ENCODE peak calls at places on chromosomes 12 and 14, in ten cellular contexts. K is tibial nerve, T is ovary, X is stomach, A is A549, J is HepG2, G is breast epithelium, U is heart left ventricle, S is adrenal gland, Z is suprapubic skin. V is an unnamed sample.

GRCh38 chr12:27999970-28000369 is 27.4 kb upstream of the PTHLH start:
- DNase-seq in T (no peak), U (no peak), X (no peak), Z (no peak), A (no peak), K (no peak), S (no peak), G (no peak), J (no peak), V (no peak)

GRCh38 chr14:99681101-99681831 is 2.8 kb upstream of the CYP46A1 start:
- DNase-seq in X (no peak), G (no peak), J (no peak), Z (peak), A (no peak), T (no peak), U (no peak), K (no peak), S (peak), V (no peak)

GRCh38 chr12:28171356-28172060 is 18.7 kb upstream of the CCDC91 start:
- DNase-seq in A (no peak), J (no peak), K (no peak), T (no peak), G (no peak), U (no peak), X (no peak), S (no peak), Z (no peak), V (no peak)

GRCh38 chr14:54881235-54881760 is 21.3 kb downstream of the GCH1 start:
- DNase-seq in G (no peak), U (no peak), Z (no peak), J (no peak), X (no peak), A (no peak), S (peak), K (peak), T (no peak), V (no peak)

GRCh38 chr12:80241576-80242273 is 142.4 kb downstream of the OTOGL start:
- DNase-seq in Z (no peak), G (no peak), S (no peak), A (no peak), J (no peak), K (no peak), T (no peak), U (no peak), X (no peak), V (no peak)

GRCh38 chr12:62006076-62006732 is 254.0 kb upstream of the USP15 start:
- DNase-seq in K (peak), A (peak), S (no peak), J (peak), T (no peak), G (no peak), U (no peak), X (no peak), Z (no peak), V (no peak)

GRCh38 chr12:124792177-124792576 is 71.5 kb downstream of the SCARB1 start:
- DNase-seq in A (no peak), J (no peak), K (no peak), Z (no peak), G (no peak), X (no peak), S (no peak), U (no peak), T (no peak), V (no peak)

GRCh38 chr12:34604631-34605509 is 582.6 kb downstream of the ALG10 start:
- DNase-seq in Z (peak), U (peak), K (no peak), G (no peak), J (no peak), A (no peak), T (no peak), S (peak), X (no peak), V (no peak)

GRCh38 chr12:113422929-113423669 is 919 bp downstream of the SDSL start:
- DNase-seq in U (no peak), Z (no peak), J (no peak), K (no peak), G (no peak), A (no peak), X (no peak), T (no peak), S (no peak), V (no peak)

GRCh38 chr12:89833337-89834252 is 125.0 kb upstream of the ATP2B1 start:
- DNase-seq in S (no peak), X (no peak), K (no peak), G (no peak), A (no peak), T (no peak), J (no peak), Z (no peak), U (no peak), V (no peak)

GRCh38 chr12:46556820-46557524 is 184.4 kb upstream of the SLC38A2 start:
- DNase-seq in X (no peak), J (no peak), Z (no peak), K (no peak), T (no peak), A (peak), G (no peak), S (no peak), U (no peak), V (no peak)

GRCh38 chr12:109202770-109203169 is 86.4 kb downstream of the ACACB start:
- DNase-seq in K (no peak), G (no peak), S (no peak), T (no peak), X (no peak), Z (no peak), A (no peak), U (no peak), J (no peak), V (no peak)

GRCh38 chr12:39795481-39795880 is 175.9 kb upstream of the ABCD2 start:
- DNase-seq in J (no peak), K (no peak), X (no peak), U (no peak), G (no peak), S (no peak), Z (no peak), A (no peak), T (no peak), V (no peak)

GRCh38 chr12:105960319-105961076 is 178.3 kb downstream of the NUAK1 start:
- DNase-seq in T (no peak), S (no peak), K (no peak), J (no peak), Z (no peak), G (no peak), U (no peak), X (no peak), A (peak), V (no peak)

GRCh38 chr12:19131020-19131431 is 1.5 kb downstream of the PLEKHA5 start:
- DNase-seq in J (peak), G (no peak), U (no peak), T (no peak), X (peak), A (peak), K (peak), S (peak), Z (no peak), V (no peak)

GRCh38 chr12:26821212-26821701 is 11.7 kb downstream of the ITPR2 start:
- DNase-seq in J (no peak), K (no peak), S (no peak), U (no peak), G (no peak), T (no peak), X (no peak), A (no peak), Z (no peak), V (no peak)

GRCh38 chr14:90783344-90783743 is 32.9 kb downstream of the TTC7B start:
- DNase-seq in U (no peak), T (no peak), G (no peak), J (no peak), K (no peak), X (no peak), S (no peak), Z (no peak), A (no peak), V (no peak)

GRCh38 chr12:6539276-6540134 is 5.2 kb downstream of the GAPDH start:
- DNase-seq in G (no peak), T (no peak), A (peak), J (no peak), X (no peak), Z (no peak), U (no peak), S (no peak), K (no peak), V (no peak)

GRCh38 chr12:52007158-52007921 is 594 bp downstream of the TAMALIN start:
- DNase-seq in K (peak), Z (no peak), T (peak), S (no peak), A (no peak), X (peak), U (peak), G (no peak), J (no peak), V (peak)

GRCh38 chr12:59843260-59843843 is 247.5 kb downstream of the SLC16A7 start:
- DNase-seq in K (no peak), G (no peak), X (no peak), U (no peak), T (no peak), A (no peak), S (no peak), J (no peak), Z (no peak), V (no peak)

GRCh38 chr14:37078131-37078530 is 94.3 kb downstream of the SLC25A21 start:
- DNase-seq in J (no peak), Z (no peak), S (no peak), X (no peak), K (no peak), U (no peak), A (no peak), G (no peak), T (no peak), V (no peak)

GRCh38 chr14:32669416-32669815 is 269.3 kb upstream of the NPAS3 start:
- DNase-seq in T (no peak), S (no peak), A (no peak), K (no peak), Z (no peak), U (no peak), X (no peak), G (no peak), J (no peak), V (no peak)

DNA sequence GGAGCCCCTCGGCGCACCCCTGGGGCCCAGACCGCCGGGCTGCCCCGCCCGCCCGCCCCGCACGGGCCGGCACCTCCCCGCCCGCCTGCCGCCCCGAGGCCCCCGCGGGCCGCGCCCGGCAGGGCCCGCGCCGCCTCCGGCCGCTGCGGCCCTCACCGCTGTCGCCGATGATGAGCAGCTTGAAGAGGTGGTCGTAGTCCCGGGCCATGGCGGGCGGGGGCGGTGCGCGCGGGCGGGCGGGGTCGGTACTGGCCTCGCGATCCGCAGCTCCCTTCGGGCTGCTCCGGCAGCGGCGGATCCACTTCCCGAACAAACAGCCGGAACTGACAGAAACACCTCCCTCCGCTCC is at the start of gene RAB35:
- DNase-seq in A (no peak), K (no peak), G (no peak), T (no peak), S (no peak), X (no peak), J (no peak), U (no peak), Z (no peak), V (no peak)
- TF ChIP-seq POLR2A in A (no peak), K (no peak), G (no peak), T (no peak), S (no peak), X (no peak), J (no peak), U (no peak), Z (no peak), V (no peak)

DNA sequence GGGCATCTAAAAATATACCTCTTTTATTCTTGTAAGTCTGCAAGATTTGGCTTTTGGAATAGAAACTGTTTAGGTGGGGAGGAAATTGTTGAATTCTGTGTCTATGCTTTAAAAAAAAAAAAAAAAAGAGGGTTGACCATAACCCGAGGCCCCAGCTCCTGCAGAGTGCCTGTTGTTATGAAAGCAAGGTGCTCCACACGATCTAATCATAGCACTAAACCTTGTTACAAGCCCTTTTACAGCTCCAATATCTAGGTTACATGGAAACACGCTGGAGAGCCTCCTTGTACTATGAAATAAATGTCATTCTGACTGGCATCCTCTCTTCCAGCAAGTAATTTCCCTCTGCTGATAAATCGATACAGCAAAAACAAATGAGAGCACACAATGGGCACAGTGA is 303.1 kb upstream of the SOX5 start:
- DNase-seq in U (no peak), S (no peak), Z (no peak), K (no peak), G (no peak), T (no peak), A (no peak), X (no peak), J (no peak), V (no peak)
- TF ChIP-seq POLR2A in U (no peak), S (no peak), Z (no peak), K (no peak), G (no peak), T (no peak), A (no peak), X (no peak), J (no peak), V (no peak)

GRCh38 chr12:47856721-47857575 is 37.2 kb upstream of the HDAC7 start:
- DNase-seq in G (no peak), X (no peak), Z (no peak), J (no peak), T (no peak), A (no peak), U (no peak), S (no peak), K (no peak), V (no peak)

GRCh38 chr12:47860279-47860841 is 40.7 kb upstream of the HDAC7 start:
- DNase-seq in G (no peak), U (no peak), X (no peak), Z (no peak), T (no peak), K (no peak), A (no peak), J (no peak), S (peak), V (no peak)

GRCh38 chr12:47860873-47861272 is 41.2 kb upstream of the HDAC7 start:
- DNase-seq in J (no peak), U (no peak), Z (no peak), G (no peak), K (no peak), T (no peak), X (no peak), A (no peak), S (no peak), V (no peak)

GRCh38 chr12:47856094-47856493 is 36.4 kb upstream of the HDAC7 start:
- DNase-seq in K (no peak), X (no peak), Z (no peak), G (no peak), T (no peak), S (no peak), A (no peak), J (no peak), U (no peak), V (no peak)

GRCh38 chr12:47858511-47859266 is 39.0 kb upstream of the HDAC7 start:
- DNase-seq in G (no peak), U (no peak), J (no peak), T (no peak), X (no peak), S (no peak), K (no peak), A (no peak), Z (no peak), V (no peak)
- TF ChIP-seq POLR2A in G (no peak), U (no peak), J (no peak), T (no peak), X (no peak), S (no peak), K (no peak), A (no peak), Z (no peak), V (no peak)

GRCh38 chr14:73234586-73235394 is 2.5 kb upstream of the PAPLN start:
- DNase-seq in U (no peak), J (no peak), X (no peak), G (no peak), S (no peak), T (no peak), A (no peak), Z (no peak), K (no peak), V (no peak)

GRCh38 chr14:73235531-73236155 is 1.7 kb upstream of the PAPLN start:
- DNase-seq in U (no peak), K (no peak), G (no peak), X (no peak), T (peak), A (no peak), S (no peak), J (no peak), Z (no peak), V (no peak)

GRCh38 chr14:73236752-73237218 is 521 bp upstream of the PAPLN start:
- DNase-seq in Z (no peak), J (no peak), K (no peak), G (no peak), S (no peak), A (no peak), X (no peak), U (no peak), T (no peak), V (no peak)

GRCh38 chr14:73237219-73237785 is at the start of gene PAPLN:
- DNase-seq in J (no peak), S (peak), K (peak), U (no peak), X (no peak), A (peak), G (peak), Z (no peak), T (peak), V (no peak)

DNA sequence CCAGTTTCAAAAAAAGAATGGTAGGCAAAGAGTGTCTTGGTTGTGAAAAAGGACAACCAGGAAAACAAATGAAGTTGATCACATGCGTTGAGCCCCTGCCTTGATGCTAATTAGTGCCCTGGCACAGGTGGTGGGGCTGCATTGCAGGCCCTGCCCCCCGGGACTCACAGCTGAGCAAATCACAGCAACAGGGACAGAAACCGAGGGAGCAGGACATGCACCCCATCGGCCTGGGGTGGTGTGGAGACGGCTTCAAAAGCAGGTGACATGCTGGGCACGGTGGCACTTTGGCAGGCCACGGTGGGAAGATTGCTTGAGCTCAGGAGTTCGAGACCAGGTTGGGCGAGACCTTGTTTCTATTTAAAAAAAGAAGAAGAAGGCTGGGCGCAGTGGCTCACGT is 1.1 kb upstream of the PAPLN start:
- DNase-seq in T (no peak), X (no peak), S (no peak), J (no peak), U (no peak), G (no peak), Z (no peak), A (no peak), K (no peak), V (no peak)
- TF ChIP-seq POLR2A in T (no peak), X (no peak), S (no peak), J (no peak), U (no peak), G (no peak), Z (no peak), A (no peak), K (no peak), V (no peak)

DNA sequence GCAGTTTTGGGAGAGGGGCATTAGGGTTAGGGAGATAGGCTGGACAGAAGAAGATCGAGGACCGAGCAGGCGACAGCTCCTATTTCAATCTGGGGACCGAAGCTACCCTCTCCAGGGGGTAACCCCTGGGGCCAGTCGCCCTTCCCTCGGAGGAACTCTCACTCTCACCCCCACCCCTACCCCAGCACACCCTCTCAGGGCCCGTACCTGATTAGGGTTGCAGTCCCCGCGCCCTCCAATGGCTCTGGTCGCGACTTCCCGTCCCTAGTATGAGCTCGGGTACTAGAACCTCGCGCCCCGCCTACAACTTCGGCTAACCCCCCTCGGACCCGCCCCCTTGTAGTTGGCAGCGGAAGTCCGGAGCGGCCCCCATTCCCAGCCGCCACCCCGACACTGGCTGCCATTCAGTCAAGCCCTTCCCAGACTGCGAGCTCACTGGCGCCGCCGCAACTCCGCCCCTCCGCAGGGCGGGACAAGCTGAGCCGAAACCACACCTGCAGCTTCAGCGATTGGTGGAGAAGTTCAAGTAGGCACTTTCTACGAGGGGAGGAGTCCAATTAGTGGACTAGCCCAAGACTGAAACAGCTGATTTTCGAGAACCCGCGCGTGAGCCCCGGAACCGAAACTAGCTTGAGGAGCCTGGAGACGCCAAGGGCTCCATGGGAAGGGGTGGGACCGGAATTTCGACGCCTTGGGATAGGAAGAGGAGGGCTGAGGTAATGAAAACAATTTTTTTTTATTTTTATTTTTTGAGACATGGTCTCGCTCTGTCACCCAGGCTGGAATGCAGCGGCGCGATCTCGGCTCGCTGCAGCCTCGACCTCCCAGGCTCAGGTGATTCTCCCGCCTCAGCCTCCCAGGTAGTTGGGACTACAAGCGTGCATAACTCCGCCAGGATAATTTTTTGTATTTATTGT is at the start of gene STAT2:
- DNase-seq in K (peak), J (peak), X (peak), U (peak), G (peak), S (peak), T (peak), Z (peak), A (peak), V (peak)
- TF ChIP-seq POLR2A in K (peak), J (peak), X (no peak), U (peak), G (peak), S (peak), T (peak), Z (peak), A (peak), V (peak)

GRCh38 chr12:76084277-76085158 is at the start of gene NAP1L1:
- DNase-seq in J (peak), X (peak), Z (peak), G (peak), U (peak), S (peak), K (peak), A (peak), T (peak), V (peak)
- TF ChIP-seq POLR2A in J (peak), X (no peak), Z (peak), G (peak), U (peak), S (peak), K (peak), A (peak), T (peak), V (no peak)